ENCODE peak calls at places on chromosomes 4 and X, in four cellular contexts. E is HCT116, W is SK-N-SH, C is neural progenitor cell. K is an unnamed sample.

GRCh38 chr4:17494258-17494657 is 17.6 kb downstream of the QDPR start:
- DNase-seq in E (no peak), C (no peak), W (no peak), K (peak; percentile 37)

GRCh38 chr4:10109995-10110670 is 6.5 kb downstream of the WDR1 start:
- DNase-seq in C (no peak), W (no peak), E (no peak), K (no peak)

GRCh38 chr4:181550381-181550780 is 692.8 kb upstream of the TENM3 start:
- DNase-seq in C (no peak), E (no peak), W (no peak), K (no peak)

GRCh38 chrX:24763989-24764388 is 70.3 kb downstream of the POLA1 start:
- DNase-seq in C (no peak), E (no peak), W (no peak), K (no peak)

GRCh38 chr4:38516194-38516593 is 147.8 kb upstream of the KLF3 start:
- DNase-seq in C (no peak), E (no peak), W (no peak), K (no peak)

GRCh38 chr4:180560896-180561295 is 1682.3 kb upstream of the TENM3 start:
- DNase-seq in W (no peak), E (no peak), C (no peak), K (peak; percentile 23)

GRCh38 chr4:153409412-153409811 is 56.7 kb upstream of the TMEM131L start:
- DNase-seq in C (no peak), W (no peak), E (no peak), K (peak; percentile 70)

GRCh38 chr4:169059294-169060201 is 49.5 kb upstream of the CBR4 start:
- DNase-seq in W (no peak), E (no peak), C (no peak), K (no peak)

GRCh38 chr4:155639674-155640529 is 26.7 kb upstream of the GUCY1A1 start:
- DNase-seq in E (no peak), W (no peak), C (no peak), K (no peak)

GRCh38 chr4:56650259-56651070 is 30.6 kb downstream of the HOPX start:
- DNase-seq in E (no peak), C (peak; percentile 39), W (no peak), K (peak; percentile 7)

GRCh38 chrX:16278927-16279326 is 111.6 kb downstream of the MAGEB17 start:
- DNase-seq in C (peak; percentile 12), W (no peak), E (no peak), K (no peak)

GRCh38 chrX:130702867-130703707 is 199.9 kb downstream of the ENOX2 start:
- DNase-seq in E (no peak), W (no peak), C (no peak), K (peak; percentile 32)

GRCh38 chrX:138917781-138918180 is 206.3 kb upstream of the FGF13 start:
- DNase-seq in W (no peak), C (no peak), E (no peak), K (peak; percentile 80)

GRCh38 chr4:45944000-45944399 is 179.9 kb downstream of the GABRG1 start:
- DNase-seq in W (peak; percentile 1), E (no peak), C (no peak), K (peak; percentile 3)

GRCh38 chr4:126955292-126956191 is 677.2 kb upstream of the INTU start:
- DNase-seq in C (no peak), E (no peak), W (peak; percentile 9), K (no peak)

GRCh38 chr4:152415980-152416379 is 119.9 kb downstream of the FBXW7 start:
- DNase-seq in W (no peak), E (no peak), C (no peak), K (peak; percentile 40)

GRCh38 chr4:127498366-127498765 is 134.4 kb upstream of the INTU start:
- DNase-seq in W (no peak), E (no peak), C (no peak), K (no peak)

GRCh38 chrX:139762400-139763183 is 54.6 kb upstream of the MCF2 start:
- DNase-seq in E (no peak), C (no peak), W (no peak), K (no peak)

GRCh38 chrX:22126311-22126710 is 94.2 kb downstream of the PHEX start:
- DNase-seq in C (no peak), E (no peak), W (no peak), K (peak; percentile 11)

GRCh38 chrX:74178536-74178935 is 125.4 kb upstream of the ZCCHC13 start:
- DNase-seq in E (no peak), W (no peak), C (peak; percentile 33), K (no peak)

GRCh38 chr4:42104521-42104920 is 47.9 kb downstream of the BEND4 start:
- DNase-seq in E (no peak), W (no peak), C (peak; percentile 5), K (peak; percentile 27)

GRCh38 chrX:69024931-69025330 is 140.3 kb downstream of the PJA1 start:
- DNase-seq in C (peak; percentile 8), E (no peak), W (peak; percentile 41), K (peak; percentile 81)

GRCh38 chr4:40292313-40292759 is 42.8 kb upstream of the CHRNA9 start:
- DNase-seq in E (no peak), W (no peak), C (no peak), K (peak; percentile 30)

GRCh38 chr4:38531126-38531737 is 132.8 kb upstream of the KLF3 start:
- DNase-seq in W (peak; percentile 7), C (peak; percentile 45), E (no peak), K (no peak)

GRCh38 chr4:44016582-44017421 is 431.8 kb downstream of the KCTD8 start:
- DNase-seq in C (peak; percentile 28), E (no peak), W (no peak), K (no peak)

GRCh38 chr4:119337010-119337409 is 15.1 kb upstream of the FABP2 start:
- DNase-seq in C (no peak), E (no peak), W (no peak), K (no peak)

GRCh38 chr4:85393201-85393600 is 81.7 kb upstream of the ARHGAP24 start:
- DNase-seq in E (no peak), W (no peak), C (no peak), K (no peak)

GRCh38 chr4:82645868-82646267 is 84.1 kb upstream of the TMEM150C start:
- DNase-seq in E (no peak), C (no peak), W (no peak), K (no peak)

GRCh38 chr4:168398589-168398988 is 80.0 kb upstream of the DDX60 start:
- DNase-seq in W (no peak), C (no peak), E (peak; percentile 27), K (no peak)

GRCh38 chrX:41516995-41517660 is 70.0 kb downstream of the NYX start:
- DNase-seq in W (no peak), E (no peak), C (peak; percentile 16), K (no peak)

GRCh38 chrX:78104447-78105176 is 564 bp downstream of the PGK1 start:
- DNase-seq in W (peak; percentile 19), E (no peak), C (peak; percentile 32), K (peak; percentile 41)

GRCh38 chr4:26288308-26288982 is 32.4 kb upstream of the RBPJ start:
- DNase-seq in C (no peak), W (no peak), E (no peak), K (peak; percentile 59)

GRCh38 chr4:10664408-10664807 is 20.2 kb downstream of the CLNK start:
- DNase-seq in C (no peak), E (no peak), W (no peak), K (peak; percentile 46)

GRCh38 chrX:22652596-22652995 is 347.2 kb upstream of the DDX53 start:
- DNase-seq in C (peak; percentile 52), W (peak; percentile 23), E (no peak), K (peak; percentile 50)

GRCh38 chr4:26157541-26157940 is 163.3 kb upstream of the RBPJ start:
- DNase-seq in E (no peak), W (no peak), C (no peak), K (no peak)

GRCh38 chr4:182642831-182643230 is 274.4 kb downstream of the DCTD start:
- DNase-seq in E (no peak), C (no peak), W (peak; percentile 14), K (peak; percentile 21)

GRCh38 chrX:65871671-65872311 is 168.1 kb downstream of the VSIG4 start:
- DNase-seq in E (peak; percentile 67), C (peak; percentile 40), W (no peak), K (peak; percentile 74)

GRCh38 chrX:14697453-14697852 is 168.1 kb downstream of the GLRA2 start:
- DNase-seq in C (peak; percentile 55), W (peak; percentile 59), E (peak; percentile 34), K (peak; percentile 69)

GRCh38 chr4:18695733-18696527 is 674.4 kb upstream of the LCORL start:
- DNase-seq in W (no peak), C (peak; percentile 15), E (no peak), K (no peak)

GRCh38 chr4:7861440-7861881 is 78.2 kb downstream of the AFAP1 start:
- DNase-seq in C (peak; percentile 49), W (no peak), E (no peak), K (peak; percentile 90)
- H3K27ac ChIP-seq in C (no peak overlapping the region), W (peak overlapping the region; percentile 96), E (no peak overlapping the region), K (peak overlapping the region; percentile 78)

GRCh38 chr4:3073158-3074077 is 920 bp downstream of the HTT-AS start:
- DNase-seq in C (peak; percentile 59), W (peak; percentile 59), E (no peak), K (no peak)
- H3K9ac ChIP-seq in C (no peak overlapping the region), W (peak overlapping the region; percentile 59), E (peak overlapping the region; percentile 52), K (peak overlapping the region; percentile 44)

DNA sequence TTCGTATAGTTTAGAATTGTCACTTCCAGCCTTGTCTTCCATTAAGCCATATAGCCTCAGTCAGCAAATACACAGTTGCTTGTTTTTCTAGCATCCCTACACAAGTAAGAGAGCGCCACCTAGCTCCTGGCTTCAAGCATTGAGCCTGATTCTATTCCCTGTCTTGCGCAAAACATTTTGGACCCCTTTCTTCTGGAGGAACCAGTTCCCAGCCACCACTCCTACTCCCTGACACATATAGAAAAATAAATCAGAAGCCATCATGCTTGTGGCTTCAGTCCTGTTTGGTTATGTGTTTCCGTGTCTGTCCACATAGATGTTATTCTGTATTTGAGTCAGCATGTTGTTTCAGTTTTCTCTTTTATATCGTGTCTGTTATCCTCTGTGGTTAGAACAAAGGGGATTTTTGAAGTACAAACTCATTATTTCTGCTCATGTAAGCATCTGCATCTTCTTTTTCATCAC is 59.9 kb downstream of the GK start:
- DNase-seq in C (peak; percentile 70), E (peak; percentile 21), W (peak; percentile 51), K (peak; percentile 70)
- TF ChIP-seq EZH2phosphoT487 in C (no peak), E (no peak), W (no peak), K (no peak)

GRCh38 chr4:73703320-73703719 is 37.0 kb upstream of the CXCL8 start:
- DNase-seq in E (no peak), C (no peak), W (no peak), K (no peak)

GRCh38 chr4:73706811-73707210 is 33.6 kb upstream of the CXCL8 start:
- DNase-seq in W (no peak), C (no peak), E (no peak), K (no peak)

GRCh38 chr4:73705721-73706120 is 34.6 kb upstream of the CXCL8 start:
- DNase-seq in C (no peak), W (no peak), E (no peak), K (no peak)

GRCh38 chr4:73704314-73705055 is 35.9 kb upstream of the CXCL8 start:
- DNase-seq in C (no peak), E (peak; percentile 82), W (no peak), K (peak; percentile 100)

DNA sequence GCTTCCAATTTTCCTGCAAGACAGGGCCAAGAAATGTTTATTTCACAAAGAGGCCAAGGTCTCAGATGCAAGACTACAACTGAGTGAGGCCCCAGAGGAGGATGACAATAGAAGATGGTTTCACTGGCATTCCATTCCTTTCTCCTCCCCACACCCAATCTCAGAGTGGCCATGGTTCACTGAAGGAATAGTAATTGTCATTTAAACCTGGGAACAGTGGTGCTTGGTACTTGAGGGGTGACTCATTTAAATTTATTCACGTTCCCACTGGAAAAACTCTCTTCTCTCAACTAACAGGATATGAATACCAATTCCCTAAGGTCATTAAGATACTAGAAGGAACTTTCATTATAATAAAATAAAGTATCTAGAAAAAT is 35.3 kb upstream of the CXCL8 start:
- DNase-seq in E (no peak), C (peak; percentile 7), W (no peak), K (peak; percentile 92)
- H3K27ac ChIP-seq in E (no peak overlapping the region), C (no peak overlapping the region), W (peak overlapping the region; percentile 98), K (peak overlapping the region; percentile 96)

K was measured in PC-3.